ENCODE peak calls at places on chromosomes 13 and 19, in eight cellular contexts. One of them, this sample, is unnamed. For H3K27me3, the result is how much of the 10 kb centered on the place peaks cover.

GRCh38 chr19:41226053-41226873 is 7.2 kb downstream of the AXL start:
- DNase-seq in uterus: peak
- DNase-seq in H9: peak
- DNase-seq in CD8-positive, alpha-beta T cell: peak
- DNase-seq in heart right ventricle: peak
- DNase-seq in tibial nerve: peak
- DNase-seq in PC-9: peak
- DNase-seq in breast epithelium: peak
- DNase-seq in this sample: peak

GRCh38 chr19:42422576-42423461 is 4.4 kb downstream of the LIPE start:
- DNase-seq in uterus: no peak
- DNase-seq in H9: peak
- DNase-seq in CD8-positive, alpha-beta T cell: peak
- DNase-seq in heart right ventricle: peak
- DNase-seq in tibial nerve: no peak
- DNase-seq in PC-9: peak
- DNase-seq in breast epithelium: no peak
- DNase-seq in this sample: no peak

GRCh38 chr13:85255978-85256377 is 543.2 kb downstream of the SLITRK6 start:
- DNase-seq in uterus: no peak
- DNase-seq in H9: no peak
- DNase-seq in CD8-positive, alpha-beta T cell: no peak
- DNase-seq in heart right ventricle: no peak
- DNase-seq in tibial nerve: no peak
- DNase-seq in PC-9: no peak
- DNase-seq in breast epithelium: no peak
- DNase-seq in this sample: no peak

GRCh38 chr13:91302070-91302469 is 45.4 kb upstream of the MIR17HG start:
- DNase-seq in uterus: no peak
- DNase-seq in H9: no peak
- DNase-seq in CD8-positive, alpha-beta T cell: no peak
- DNase-seq in heart right ventricle: no peak
- DNase-seq in tibial nerve: no peak
- DNase-seq in PC-9: no peak
- DNase-seq in breast epithelium: no peak
- DNase-seq in this sample: no peak

GRCh38 chr13:97354808-97355207 is 79.2 kb upstream of the RAP2A start:
- DNase-seq in uterus: no peak
- DNase-seq in H9: no peak
- DNase-seq in CD8-positive, alpha-beta T cell: no peak
- DNase-seq in heart right ventricle: no peak
- DNase-seq in tibial nerve: no peak
- DNase-seq in PC-9: no peak
- DNase-seq in breast epithelium: no peak
- DNase-seq in this sample: no peak

GRCh38 chr13:40517486-40518311 is 148.7 kb downstream of the FOXO1 start:
- DNase-seq in uterus: no peak
- DNase-seq in H9: no peak
- DNase-seq in CD8-positive, alpha-beta T cell: no peak
- DNase-seq in heart right ventricle: no peak
- DNase-seq in tibial nerve: no peak
- DNase-seq in PC-9: no peak
- DNase-seq in breast epithelium: no peak
- DNase-seq in this sample: no peak

GRCh38 chr19:29714953-29715694 is at the start of gene C19orf12:
- DNase-seq in uterus: peak
- DNase-seq in H9: no peak
- DNase-seq in CD8-positive, alpha-beta T cell: peak
- DNase-seq in heart right ventricle: peak
- DNase-seq in tibial nerve: no peak
- DNase-seq in PC-9: no peak
- DNase-seq in breast epithelium: peak
- DNase-seq in this sample: no peak

GRCh38 chr13:80444240-80445015 is 103.5 kb upstream of the SPRY2 start:
- DNase-seq in uterus: no peak
- DNase-seq in H9: no peak
- DNase-seq in CD8-positive, alpha-beta T cell: no peak
- DNase-seq in heart right ventricle: no peak
- DNase-seq in tibial nerve: no peak
- DNase-seq in PC-9: no peak
- DNase-seq in breast epithelium: no peak
- DNase-seq in this sample: no peak

GRCh38 chr13:76917096-76917495 is 30.9 kb upstream of the KCTD12 start:
- DNase-seq in uterus: no peak
- DNase-seq in H9: no peak
- DNase-seq in CD8-positive, alpha-beta T cell: no peak
- DNase-seq in heart right ventricle: no peak
- DNase-seq in tibial nerve: no peak
- DNase-seq in PC-9: no peak
- DNase-seq in breast epithelium: no peak
- DNase-seq in this sample: no peak

GRCh38 chr19:46603752-46604241 is 2.7 kb downstream of the CALM3 start:
- DNase-seq in uterus: no peak
- DNase-seq in H9: no peak
- DNase-seq in CD8-positive, alpha-beta T cell: no peak
- DNase-seq in heart right ventricle: no peak
- DNase-seq in tibial nerve: no peak
- DNase-seq in PC-9: no peak
- DNase-seq in breast epithelium: no peak
- DNase-seq in this sample: peak

GRCh38 chr19:50645107-50645506 is 4.1 kb upstream of the C19orf81 start:
- DNase-seq in uterus: no peak
- DNase-seq in H9: no peak
- DNase-seq in CD8-positive, alpha-beta T cell: no peak
- DNase-seq in heart right ventricle: no peak
- DNase-seq in tibial nerve: no peak
- DNase-seq in PC-9: no peak
- DNase-seq in breast epithelium: no peak
- DNase-seq in this sample: no peak

GRCh38 chr19:8397291-8397690 is 7.1 kb downstream of the RAB11B start:
- DNase-seq in uterus: no peak
- DNase-seq in H9: no peak
- DNase-seq in CD8-positive, alpha-beta T cell: no peak
- DNase-seq in heart right ventricle: no peak
- DNase-seq in tibial nerve: no peak
- DNase-seq in PC-9: no peak
- DNase-seq in breast epithelium: no peak
- DNase-seq in this sample: no peak

GRCh38 chr19:14102102-14102696 is 11.6 kb upstream of the SAMD1 start:
- DNase-seq in uterus: no peak
- DNase-seq in H9: no peak
- DNase-seq in CD8-positive, alpha-beta T cell: no peak
- DNase-seq in heart right ventricle: no peak
- DNase-seq in tibial nerve: no peak
- DNase-seq in PC-9: peak
- DNase-seq in breast epithelium: no peak
- DNase-seq in this sample: no peak

GRCh38 chr19:3852614-3853254 is 16.1 kb downstream of the ZFR2 start:
- DNase-seq in uterus: no peak
- DNase-seq in H9: no peak
- DNase-seq in CD8-positive, alpha-beta T cell: peak
- DNase-seq in heart right ventricle: peak
- DNase-seq in tibial nerve: no peak
- DNase-seq in PC-9: peak
- DNase-seq in breast epithelium: no peak
- DNase-seq in this sample: no peak

DNA sequence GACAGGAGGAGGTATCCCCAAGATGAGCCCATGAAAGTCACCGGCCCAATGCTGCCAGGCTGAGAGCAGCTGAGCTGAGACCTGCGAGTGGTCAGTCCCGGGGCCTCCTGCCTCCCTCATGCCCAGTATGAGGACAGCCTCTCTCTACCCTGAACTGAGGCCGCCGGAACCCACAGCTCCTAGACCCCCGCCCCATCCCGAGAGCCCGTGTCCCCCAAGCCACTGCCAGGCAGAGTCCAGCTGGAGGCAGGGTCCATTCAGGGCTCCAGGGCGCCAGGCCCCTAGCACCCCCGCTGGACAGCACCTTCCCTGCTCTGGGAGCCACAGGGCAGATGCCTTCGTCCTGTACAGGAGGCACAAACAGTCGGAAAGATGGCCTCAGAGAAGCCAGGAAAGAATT is 38.7 kb downstream of the MLLT1 start:
- DNase-seq in uterus: no peak
- DNase-seq in H9: no peak
- DNase-seq in CD8-positive, alpha-beta T cell: no peak
- DNase-seq in heart right ventricle: no peak
- DNase-seq in tibial nerve: no peak
- DNase-seq in PC-9: no peak
- DNase-seq in breast epithelium: no peak
- DNase-seq in this sample: no peak
- H3K27me3 ChIP-seq in uterus: under half
- H3K27me3 ChIP-seq in H9: under half
- H3K27me3 ChIP-seq in CD8-positive, alpha-beta T cell: under half
- H3K27me3 ChIP-seq in heart right ventricle: under half
- H3K27me3 ChIP-seq in tibial nerve: under half
- H3K27me3 ChIP-seq in PC-9: under half
- H3K27me3 ChIP-seq in breast epithelium: under half
- H3K27me3 ChIP-seq in this sample: under half

GRCh38 chr13:111117289-111117688 is 2.2 kb downstream of the ARHGEF7 start:
- DNase-seq in uterus: no peak
- DNase-seq in H9: no peak
- DNase-seq in CD8-positive, alpha-beta T cell: no peak
- DNase-seq in heart right ventricle: no peak
- DNase-seq in tibial nerve: no peak
- DNase-seq in PC-9: no peak
- DNase-seq in breast epithelium: no peak
- DNase-seq in this sample: no peak

GRCh38 chr13:111116830-111117229 is 1.7 kb downstream of the ARHGEF7 start:
- DNase-seq in uterus: no peak
- DNase-seq in H9: no peak
- DNase-seq in CD8-positive, alpha-beta T cell: no peak
- DNase-seq in heart right ventricle: no peak
- DNase-seq in tibial nerve: no peak
- DNase-seq in PC-9: no peak
- DNase-seq in breast epithelium: no peak
- DNase-seq in this sample: no peak

GRCh38 chr13:111114362-111115050 is 604 bp upstream of the ARHGEF7 start:
- DNase-seq in uterus: peak
- DNase-seq in H9: peak
- DNase-seq in CD8-positive, alpha-beta T cell: peak
- DNase-seq in heart right ventricle: peak
- DNase-seq in tibial nerve: no peak
- DNase-seq in PC-9: no peak
- DNase-seq in breast epithelium: no peak
- DNase-seq in this sample: peak

GRCh38 chr13:111115841-111116500 is 861 bp downstream of the ARHGEF7 start:
- DNase-seq in uterus: peak
- DNase-seq in H9: no peak
- DNase-seq in CD8-positive, alpha-beta T cell: no peak
- DNase-seq in heart right ventricle: peak
- DNase-seq in tibial nerve: peak
- DNase-seq in PC-9: no peak
- DNase-seq in breast epithelium: no peak
- DNase-seq in this sample: no peak

DNA sequence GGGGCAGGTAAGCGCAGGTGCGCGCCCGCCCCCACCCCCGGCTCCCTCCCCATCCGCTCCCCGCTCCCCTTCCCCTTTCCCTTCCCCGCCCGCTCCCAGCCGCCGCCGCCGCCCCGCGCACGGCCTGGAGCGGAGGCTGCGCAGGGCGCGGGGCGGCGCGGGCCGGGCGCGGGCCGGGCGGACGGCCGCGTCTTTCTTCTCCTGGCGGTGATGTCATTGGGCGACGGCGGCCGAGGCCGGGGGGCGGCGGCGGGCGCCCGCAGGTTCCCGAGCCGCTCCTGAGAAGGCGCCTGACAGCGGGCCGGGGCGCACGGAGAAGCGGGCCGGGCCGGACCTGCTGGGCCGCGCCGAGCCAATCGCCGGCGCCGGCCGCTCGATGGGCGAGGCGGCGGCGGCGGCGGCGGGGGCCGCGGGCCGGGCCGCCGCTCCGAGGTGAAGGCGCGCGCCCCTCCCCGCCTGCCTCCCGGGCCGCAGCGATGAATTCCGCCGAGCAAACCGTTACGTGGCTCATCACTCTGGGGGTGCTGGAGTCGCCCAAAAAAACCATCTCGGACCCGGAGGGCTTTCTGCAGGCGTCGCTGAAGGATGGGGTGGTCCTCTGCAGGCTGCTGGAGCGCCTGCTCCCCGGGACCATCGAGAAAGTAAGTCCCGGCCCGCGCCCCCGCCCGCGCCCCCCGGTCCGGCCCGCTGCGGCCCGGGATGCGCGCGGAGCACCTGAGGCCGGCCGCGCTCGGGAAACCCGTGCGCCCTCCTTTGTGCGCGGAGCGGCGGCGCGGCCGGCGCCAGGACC is at the start of gene ARHGEF7:
- DNase-seq in uterus: no peak
- DNase-seq in H9: no peak
- DNase-seq in CD8-positive, alpha-beta T cell: no peak
- DNase-seq in heart right ventricle: no peak
- DNase-seq in tibial nerve: no peak
- DNase-seq in PC-9: no peak
- DNase-seq in breast epithelium: no peak
- DNase-seq in this sample: no peak
- H3K27me3 ChIP-seq in uterus: under half
- H3K27me3 ChIP-seq in H9: under half
- H3K27me3 ChIP-seq in CD8-positive, alpha-beta T cell: under half
- H3K27me3 ChIP-seq in heart right ventricle: under half
- H3K27me3 ChIP-seq in tibial nerve: under half
- H3K27me3 ChIP-seq in PC-9: half or more
- H3K27me3 ChIP-seq in breast epithelium: half or more
- H3K27me3 ChIP-seq in this sample: under half

GRCh38 chr19:55365922-55366321 is 2.9 kb upstream of the GARIN5B start:
- DNase-seq in uterus: no peak
- DNase-seq in H9: no peak
- DNase-seq in CD8-positive, alpha-beta T cell: no peak
- DNase-seq in heart right ventricle: no peak
- DNase-seq in tibial nerve: no peak
- DNase-seq in PC-9: no peak
- DNase-seq in breast epithelium: no peak
- DNase-seq in this sample: no peak
- H3K27me3 ChIP-seq in uterus: under half
- H3K27me3 ChIP-seq in H9: under half
- H3K27me3 ChIP-seq in CD8-positive, alpha-beta T cell: under half
- H3K27me3 ChIP-seq in heart right ventricle: under half
- H3K27me3 ChIP-seq in tibial nerve: under half
- H3K27me3 ChIP-seq in PC-9: under half
- H3K27me3 ChIP-seq in breast epithelium: under half
- H3K27me3 ChIP-seq in this sample: under half

GRCh38 chr13:94138831-94139230 is 340.7 kb downstream of the DCT start:
- DNase-seq in uterus: no peak
- DNase-seq in H9: no peak
- DNase-seq in CD8-positive, alpha-beta T cell: no peak
- DNase-seq in heart right ventricle: no peak
- DNase-seq in tibial nerve: no peak
- DNase-seq in PC-9: no peak
- DNase-seq in breast epithelium: no peak
- DNase-seq in this sample: no peak

GRCh38 chr13:94143624-94144350 is 335.7 kb downstream of the DCT start:
- DNase-seq in uterus: no peak
- DNase-seq in H9: peak
- DNase-seq in CD8-positive, alpha-beta T cell: no peak
- DNase-seq in heart right ventricle: no peak
- DNase-seq in tibial nerve: no peak
- DNase-seq in PC-9: no peak
- DNase-seq in breast epithelium: no peak
- DNase-seq in this sample: no peak

GRCh38 chr13:94140027-94140426 is 339.5 kb downstream of the DCT start:
- DNase-seq in uterus: no peak
- DNase-seq in H9: no peak
- DNase-seq in CD8-positive, alpha-beta T cell: no peak
- DNase-seq in heart right ventricle: no peak
- DNase-seq in tibial nerve: no peak
- DNase-seq in PC-9: no peak
- DNase-seq in breast epithelium: no peak
- DNase-seq in this sample: no peak

GRCh38 chr13:94139393-94139995 is 340.0 kb downstream of the DCT start:
- DNase-seq in uterus: no peak
- DNase-seq in H9: no peak
- DNase-seq in CD8-positive, alpha-beta T cell: no peak
- DNase-seq in heart right ventricle: no peak
- DNase-seq in tibial nerve: no peak
- DNase-seq in PC-9: no peak
- DNase-seq in breast epithelium: no peak
- DNase-seq in this sample: no peak
- H3K27me3 ChIP-seq in uterus: under half
- H3K27me3 ChIP-seq in H9: under half
- H3K27me3 ChIP-seq in CD8-positive, alpha-beta T cell: under half
- H3K27me3 ChIP-seq in heart right ventricle: under half
- H3K27me3 ChIP-seq in tibial nerve: under half
- H3K27me3 ChIP-seq in PC-9: under half
- H3K27me3 ChIP-seq in breast epithelium: under half
- H3K27me3 ChIP-seq in this sample: under half

This sample was measured in right atrium auricular region.